ENCODE peak calls at places on chromosome 3, in four cellular contexts. Q, I, R and N are unnamed samples.

GRCh38 chr3:142897807-142898206 is 8.9 kb upstream of the PCOLCE2 start:
- DNase-seq in I (no peak), Q (no peak), R (no peak), N (no peak)

GRCh38 chr3:65748326-65748725 is 290.4 kb downstream of the MAGI1 start:
- DNase-seq in I (no peak), R (no peak), Q (no peak), N (peak)

GRCh38 chr3:69542265-69543079 is 156.6 kb upstream of the FRMD4B start:
- DNase-seq in R (no peak), I (no peak), Q (no peak), N (no peak)

GRCh38 chr3:14208977-14209394 is 30.4 kb downstream of the LSM3 start:
- DNase-seq in I (peak), Q (no peak), R (no peak), N (peak)

GRCh38 chr3:175187586-175187985 is 328.5 kb downstream of the NAALADL2 start:
- DNase-seq in R (no peak), Q (no peak), I (no peak), N (no peak)

GRCh38 chr3:37803726-37804469 is 57.8 kb upstream of the CTDSPL start:
- DNase-seq in R (no peak), Q (no peak), I (no peak), N (no peak)

GRCh38 chr3:186842426-186843038 is at the start of gene ADIPOQ:
- DNase-seq in Q (no peak), I (no peak), R (no peak), N (no peak)

GRCh38 chr3:134085034-134085775 is 55.5 kb upstream of the SLCO2A1 start:
- DNase-seq in I (no peak), R (no peak), Q (no peak), N (no peak)

GRCh38 chr3:185558395-185558794 is 6.0 kb upstream of the LIPH start:
- DNase-seq in R (no peak), Q (no peak), I (no peak), N (no peak)

GRCh38 chr3:173789530-173789929 is 392.0 kb downstream of the NLGN1 start:
- DNase-seq in Q (no peak), R (no peak), I (peak), N (peak)

GRCh38 chr3:136819784-136820640 is 1.1 kb downstream of the SLC35G2 start:
- DNase-seq in R (no peak), I (peak), Q (no peak), N (peak)

GRCh38 chr3:177596822-177597271 is 399.6 kb upstream of the TBL1XR1 start:
- DNase-seq in Q (no peak), I (no peak), R (no peak), N (no peak)

GRCh38 chr3:139838269-139838957 is 96.6 kb upstream of the CLSTN2 start:
- DNase-seq in R (no peak), I (no peak), Q (no peak), N (no peak)

GRCh38 chr3:70824078-70824477 is 511.6 kb upstream of the MDFIC2 start:
- DNase-seq in Q (no peak), R (no peak), I (peak), N (peak)

GRCh38 chr3:197151562-197151961 is 121.9 kb upstream of the MELTF start:
- DNase-seq in Q (no peak), R (peak), I (peak), N (peak)

GRCh38 chr3:83320726-83321125 is 1559.3 kb upstream of the GBE1 start:
- DNase-seq in R (no peak), I (no peak), Q (no peak), N (no peak)

GRCh38 chr3:78204977-78205376 is 1165.1 kb downstream of the ROBO2 start:
- DNase-seq in R (peak), Q (no peak), I (peak), N (peak)

GRCh38 chr3:183295211-183295610 is 42.2 kb downstream of the B3GNT5 start:
- DNase-seq in I (peak), R (no peak), Q (no peak), N (peak)

GRCh38 chr3:20576228-20576627 is 390.2 kb upstream of the SGO1 start:
- DNase-seq in R (peak), Q (no peak), I (no peak), N (no peak)

GRCh38 chr3:126961191-126961790 is 21.6 kb upstream of the PLXNA1 start:
- DNase-seq in I (peak), Q (no peak), R (peak), N (peak)

GRCh38 chr3:152835311-152836102 is 576 bp downstream of the P2RY1 start:
- DNase-seq in I (peak), Q (no peak), R (no peak), N (peak)

GRCh38 chr3:138326866-138327595 is 2.6 kb downstream of the NME9 start:
- DNase-seq in I (no peak), Q (no peak), R (no peak), N (no peak)

GRCh38 chr3:51967384-51968174 is at the start of gene PCBP4:
- DNase-seq in I (peak), Q (no peak), R (no peak), N (no peak)

GRCh38 chr3:152742368-152743347 is 92.3 kb upstream of the P2RY1 start:
- DNase-seq in R (no peak), Q (no peak), I (no peak), N (peak)

GRCh38 chr3:20185364-20185732 is 658 bp downstream of the SGO1 start:
- DNase-seq in Q (peak), I (no peak), R (no peak), N (peak)

GRCh38 chr3:189621948-189622603 is 9.1 kb upstream of the TP63 start:
- DNase-seq in Q (no peak), R (no peak), I (no peak), N (no peak)

GRCh38 chr3:55567615-55568014 is 80.5 kb upstream of the WNT5A start:
- DNase-seq in R (no peak), Q (no peak), I (no peak), N (no peak)

GRCh38 chr3:111035316-111035715 is 36.3 kb upstream of the NECTIN3 start:
- DNase-seq in Q (no peak), I (no peak), R (no peak), N (peak)

GRCh38 chr3:25678581-25678980 is 13.9 kb upstream of the TOP2B start:
- DNase-seq in R (no peak), Q (no peak), I (peak), N (peak)

GRCh38 chr3:122691195-122691594 is 10.6 kb downstream of the PARP14 start:
- DNase-seq in R (no peak), Q (no peak), I (peak), N (peak)

GRCh38 chr3:113968986-113969385 is 21.2 kb downstream of the ZDHHC23 start:
- DNase-seq in Q (no peak), R (no peak), I (no peak), N (peak)

GRCh38 chr3:181915556-181915955 is 203.8 kb downstream of the SOX2 start:
- DNase-seq in I (no peak), Q (no peak), R (no peak), N (no peak)

GRCh38 chr3:129975332-129976090 is 991 bp downstream of the TRH start:
- DNase-seq in Q (no peak), I (no peak), R (no peak), N (no peak)

GRCh38 chr3:115330406-115330805 is 183.3 kb upstream of the ZBTB20 start:
- DNase-seq in Q (no peak), I (peak), R (no peak), N (peak)

DNA sequence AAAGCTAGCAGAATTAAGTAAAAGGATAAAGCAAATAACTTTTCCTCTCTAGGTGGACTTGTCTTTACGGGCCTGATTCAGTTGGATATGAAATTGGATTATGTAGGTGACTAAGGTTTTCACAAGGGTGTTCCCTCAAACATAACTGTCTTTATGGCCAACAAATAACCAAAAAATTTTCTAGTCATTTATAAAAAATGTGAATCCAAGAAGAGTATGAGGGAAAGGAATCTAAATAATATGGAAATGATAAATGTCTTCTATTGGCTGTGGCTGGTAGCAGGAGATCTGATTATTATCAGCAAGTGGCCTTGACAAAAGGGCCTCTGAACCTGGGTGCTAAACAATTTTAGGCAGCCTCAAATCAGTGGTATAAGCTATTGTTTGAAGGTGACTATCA is 594.0 kb upstream of the UBE2E2 start:
- DNase-seq in I (no peak), Q (no peak), R (peak), N (no peak)
- H3K4me3 ChIP-seq in I (no peak), Q (no peak), R (no peak), N (no peak)

DNA sequence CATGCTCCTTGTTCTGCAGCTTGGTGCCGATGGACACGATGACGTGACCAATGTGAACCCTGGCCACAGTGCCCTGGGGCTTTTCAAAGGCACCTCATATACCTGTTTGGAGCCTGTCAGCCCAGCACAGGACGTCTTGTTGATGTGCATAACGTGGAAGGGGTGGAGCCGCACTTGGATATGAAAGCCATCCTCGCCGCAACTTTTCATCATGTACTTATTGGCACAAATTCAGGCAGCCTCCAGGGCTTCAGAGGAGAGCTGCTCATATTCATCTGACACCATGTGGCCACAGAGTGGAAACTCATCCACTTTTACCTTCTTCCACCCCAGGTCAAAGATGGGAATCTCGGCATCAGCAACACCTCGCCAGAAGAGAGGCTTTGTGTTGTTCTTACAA is 24.7 kb downstream of the POPDC2 start:
- DNase-seq in I (no peak), R (no peak), Q (no peak), N (no peak)
- TF ChIP-seq CTCF in I (no peak), R (no peak), Q (no peak), N (peak)

DNA sequence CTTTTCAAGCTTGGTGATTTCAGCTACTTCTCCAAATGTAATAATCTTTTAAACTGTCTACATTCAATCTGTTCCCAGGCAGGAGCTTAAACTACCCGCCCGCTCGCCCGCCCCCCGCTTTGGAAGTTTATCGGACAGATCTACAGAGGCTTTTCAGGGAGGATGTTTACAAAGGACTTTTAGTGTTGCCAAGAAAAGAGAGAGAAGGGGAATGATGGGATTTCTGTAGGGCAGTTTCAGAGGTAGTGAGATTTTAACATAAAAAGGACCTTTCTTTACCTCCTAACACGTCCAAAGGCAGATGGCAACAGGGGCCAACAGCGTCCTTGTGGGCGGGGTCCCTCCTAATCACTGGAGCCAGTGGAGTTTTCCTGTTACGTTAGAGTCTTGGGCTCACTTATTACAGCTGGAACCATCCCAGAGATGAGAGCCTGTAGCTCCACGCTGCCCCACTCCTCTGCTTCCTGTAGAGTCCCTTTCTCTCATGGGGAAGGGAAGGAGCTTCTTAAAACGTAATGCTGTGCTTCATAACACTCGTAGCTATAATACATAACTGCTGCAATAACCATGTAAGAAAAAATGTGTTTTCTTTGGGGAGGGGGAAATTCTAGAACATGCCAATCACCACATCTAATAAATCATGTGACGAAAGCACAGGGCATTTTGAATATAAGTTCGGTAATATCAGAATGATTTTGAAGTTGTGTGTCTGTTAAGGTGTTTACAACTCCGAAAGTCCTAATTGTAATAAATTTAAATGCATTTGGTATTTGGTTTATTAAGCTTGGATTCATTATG is 30.9 kb downstream of the HES1 start:
- DNase-seq in R (no peak), I (no peak), Q (no peak), N (no peak)
- H3K4me3 ChIP-seq in R (no peak), I (no peak), Q (no peak), N (no peak)

GRCh38 chr3:89256882-89257281 is 149.5 kb downstream of the EPHA3 start:
- DNase-seq in I (no peak), Q (no peak), R (no peak), N (no peak)

GRCh38 chr3:89261673-89262072 is 154.3 kb downstream of the EPHA3 start:
- DNase-seq in I (no peak), R (no peak), Q (no peak), N (no peak)

GRCh38 chr3:89262561-89262960 is 155.1 kb downstream of the EPHA3 start:
- DNase-seq in R (no peak), I (no peak), Q (no peak), N (no peak)

GRCh38 chr3:89264037-89264560 is 156.7 kb downstream of the EPHA3 start:
- DNase-seq in R (no peak), I (no peak), Q (no peak), N (no peak)

GRCh38 chr3:89260721-89261120 is 153.3 kb downstream of the EPHA3 start:
- DNase-seq in Q (no peak), I (no peak), R (no peak), N (peak)
- TF ChIP-seq CTCF in Q (no peak), I (no peak), R (no peak), N (no peak)

GRCh38 chr3:13009132-13009945 is 63.9 kb downstream of the IQSEC1 start:
- DNase-seq in Q (peak), I (no peak), R (no peak), N (no peak)
- H3K4me3 ChIP-seq in Q (peak), I (no peak), R (no peak), N (no peak)

DNA sequence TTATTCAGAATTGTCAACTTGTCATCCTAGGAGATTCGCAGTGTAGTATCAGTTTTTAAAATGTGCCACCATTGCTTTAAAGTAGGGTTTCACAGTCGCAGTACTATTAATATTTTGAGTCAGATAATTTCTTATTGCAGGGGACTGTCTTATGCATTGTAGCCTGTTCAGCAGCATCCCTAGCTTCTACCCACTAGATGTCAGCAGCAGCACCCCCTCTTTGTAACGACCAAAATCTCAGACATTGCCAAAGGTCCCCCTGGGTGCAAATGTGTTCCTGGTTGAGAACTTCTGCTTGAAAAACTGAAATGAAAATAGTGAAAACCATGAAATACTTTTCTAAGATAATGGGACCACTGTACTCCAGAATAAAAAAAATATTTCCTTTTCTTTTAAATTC is 474.8 kb downstream of the CNTN3 start:
- DNase-seq in Q (no peak), I (no peak), R (no peak), N (peak)
- TF ChIP-seq CTCF in Q (peak), I (no peak), R (peak), N (peak)

DNA sequence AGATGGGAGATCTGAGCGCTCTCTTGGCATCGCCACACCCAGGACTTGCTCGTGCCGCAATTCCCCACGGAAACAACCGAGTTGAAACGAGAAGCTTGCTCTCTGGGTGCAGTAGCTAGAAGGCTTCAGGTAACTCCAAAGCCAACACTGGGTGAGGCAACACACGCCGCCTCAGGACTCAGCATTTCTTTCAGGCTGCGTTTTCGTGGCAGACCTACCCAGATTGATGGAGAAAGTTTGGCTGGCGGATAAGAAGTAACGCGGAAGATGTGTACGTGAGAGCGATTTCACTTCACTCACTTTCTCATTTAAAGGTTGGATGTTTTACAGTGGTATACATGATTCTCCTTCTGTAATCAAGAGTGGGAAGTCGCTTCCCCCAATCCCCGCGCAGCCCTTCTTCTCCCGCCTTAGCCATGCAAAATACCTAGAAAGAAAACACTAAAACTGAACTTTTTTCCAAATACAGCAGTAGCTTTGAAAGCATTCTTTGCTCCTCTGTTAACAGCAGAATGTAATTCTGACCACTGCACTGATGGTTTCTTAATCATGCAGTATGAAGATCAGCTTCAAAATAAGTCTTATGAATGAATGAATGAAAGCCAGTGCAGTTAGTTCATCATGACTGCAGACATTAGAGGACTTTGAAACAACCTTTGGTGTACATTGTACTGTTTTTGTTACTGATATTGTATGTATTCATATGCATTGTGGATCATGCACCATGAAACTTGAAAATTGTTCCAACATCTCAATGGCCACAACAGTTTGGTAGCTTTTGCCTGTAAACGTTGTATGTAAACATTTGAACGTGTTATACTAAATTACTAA is 1.1 kb upstream of the TNIK start:
- DNase-seq in Q (no peak), I (peak), R (no peak), N (peak)
- H3K4me3 ChIP-seq in Q (no peak), I (peak), R (peak), N (peak)